ENCODE peak calls at places on chromosomes 6 and 20, in six cellular contexts. S is DMS79 treated with DMSO at 0.1 percent for 48 hours, M is AG10803, R is RWPE1, B is epithelial cell of esophagus, E is dermis blood vessel endothelial cell. Z is an unnamed sample.

GRCh38 chr20:63847374-63848002 is 13.8 kb upstream of the ABHD16B start:
- DNase-seq in S (no peak), E (peak), B (no peak), R (no peak), M (no peak), Z (no peak)

GRCh38 chr6:81981812-81982211 is 229.3 kb upstream of the TENT5A start:
- DNase-seq in M (peak), S (no peak), R (peak), B (peak), E (peak), Z (peak)

GRCh38 chr6:1070085-1070521 is 241.8 kb upstream of the FOXQ1 start:
- DNase-seq in E (no peak), B (no peak), R (no peak), M (no peak), S (no peak), Z (no peak)

GRCh38 chr6:30781697-30782424 is 37.5 kb upstream of the IER3 start:
- DNase-seq in B (peak), M (peak), E (peak), S (peak), R (peak), Z (peak)

GRCh38 chr20:53023717-53024116 is 51.6 kb downstream of the TSHZ2 start:
- DNase-seq in E (no peak), S (no peak), R (no peak), M (peak), B (peak), Z (peak)

GRCh38 chr6:2973656-2974055 is 2.3 kb upstream of the SERPINB6 start:
- DNase-seq in R (no peak), M (peak), S (no peak), E (no peak), B (no peak), Z (peak)

GRCh38 chr6:21753571-21754108 is 160.1 kb downstream of the SOX4 start:
- DNase-seq in E (peak), R (no peak), S (no peak), B (no peak), M (peak), Z (no peak)

GRCh38 chr6:109434456-109434855 is 6.0 kb downstream of the PPIL6 start:
- DNase-seq in R (no peak), M (peak), B (no peak), S (no peak), E (no peak), Z (no peak)

GRCh38 chr6:139161169-139161568 is 26.3 kb downstream of the HECA start:
- DNase-seq in R (no peak), S (peak), B (peak), E (no peak), M (peak), Z (peak)

GRCh38 chr6:68651018-68651985 is 16.2 kb downstream of the ADGRB3 start:
- DNase-seq in R (no peak), E (no peak), B (no peak), S (peak), M (peak), Z (no peak)

GRCh38 chr6:43308101-43308989 is at the start of gene CRIP3:
- DNase-seq in R (no peak), S (peak), B (peak), M (peak), E (peak), Z (peak)

GRCh38 chr6:167350731-167351655 is 26.1 kb downstream of the TTLL2 start:
- DNase-seq in M (peak), R (peak), E (peak), S (peak), B (peak), Z (peak)